ENCODE peak calls at places on chromosomes 16 and 17, in four cellular contexts. F is pancreas; B is BE2C; P is CD8-positive, alpha-beta T cell. X is an unnamed sample. For H3K36me3, the result is how much of the 10 kb centered on the place peaks cover.

GRCh38 chr17:35345926-35346771 is 27.3 kb downstream of the SLFN11 start:
- DNase-seq in F (no peak), B (no peak), P (peak), X (peak)

GRCh38 chr16:23855010-23855409 is 19.2 kb downstream of the PRKCB start:
- DNase-seq in F (no peak), B (no peak), P (no peak), X (no peak)

GRCh38 chr16:81571592-81572230 is 127.1 kb downstream of the CMIP start:
- DNase-seq in F (no peak), B (no peak), P (no peak), X (no peak)

GRCh38 chr17:30969989-30970680 is 704 bp upstream of the RNF135 start:
- DNase-seq in F (no peak), B (no peak), P (no peak), X (peak)

GRCh38 chr16:86252596-86252995 is 257.7 kb upstream of the FOXF1 start:
- DNase-seq in F (no peak), B (peak), P (no peak), X (peak)

GRCh38 chr17:77435272-77436057 is 294.7 kb downstream of the SEC14L1 start:
- DNase-seq in F (no peak), B (no peak), P (peak), X (no peak)

GRCh38 chr17:44502598-44503079 is 567 bp downstream of the GPATCH8 start:
- DNase-seq in F (peak), B (peak), P (no peak), X (no peak)

GRCh38 chr16:87345721-87346424 is 28.7 kb upstream of the C16orf95 start:
- DNase-seq in F (no peak), B (no peak), P (no peak), X (peak)

GRCh38 chr16:30351586-30352419 is 3.3 kb downstream of the CD2BP2 start:
- DNase-seq in F (peak), B (no peak), P (no peak), X (no peak)

GRCh38 chr17:62587554-62587953 is 39.9 kb upstream of the MRC2 start:
- DNase-seq in F (no peak), B (no peak), P (no peak), X (no peak)

GRCh38 chr17:5708344-5708743 is 124.0 kb upstream of the NLRP1 start:
- DNase-seq in F (no peak), B (no peak), P (no peak), X (no peak)

GRCh38 chr17:81381632-81382577 is 13.4 kb upstream of the BAHCC1 start:
- DNase-seq in F (peak), B (no peak), P (no peak), X (no peak)

GRCh38 chr17:82590881-82591539 is 57.2 kb downstream of the WDR45B start:
- DNase-seq in F (peak), B (no peak), P (no peak), X (peak)
- H3K36me3 ChIP-seq in F (under half), B (half or more), P (under half), X (under half)

GRCh38 chr17:63780507-63780906 is 6.5 kb downstream of the DDX42 start:
- DNase-seq in F (no peak), B (no peak), P (no peak), X (no peak)
- H3K36me3 ChIP-seq in F (under half), B (half or more), P (under half), X (under half)

DNA sequence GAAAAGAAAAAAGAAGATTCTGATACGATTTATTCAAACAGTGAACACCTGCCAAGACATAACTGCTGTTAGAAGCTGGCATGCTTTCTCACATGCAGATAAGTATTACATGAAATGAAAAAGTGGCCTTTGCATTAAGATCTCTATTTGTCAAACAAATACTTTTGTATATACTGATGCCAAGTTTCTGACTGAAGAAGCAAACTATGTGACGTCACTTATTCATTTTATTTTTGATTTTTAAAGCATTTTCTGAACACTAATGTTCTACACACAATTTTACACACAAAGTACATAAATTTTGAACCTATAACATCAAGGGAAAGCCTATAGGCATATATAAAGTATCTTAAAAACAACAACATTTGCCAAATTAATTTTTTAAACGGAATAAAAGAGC is 153.8 kb downstream of the CEP112 start:
- DNase-seq in F (no peak), B (no peak), P (no peak), X (no peak)
- H3K36me3 ChIP-seq in F (under half), B (under half), P (under half), X (under half)

GRCh38 chr16:57341062-57341440 is 17.5 kb upstream of the CCL22 start:
- DNase-seq in F (no peak), B (no peak), P (no peak), X (no peak)

GRCh38 chr16:57345021-57345420 is 13.6 kb upstream of the CCL22 start:
- DNase-seq in F (no peak), B (no peak), P (no peak), X (no peak)

GRCh38 chr16:57341441-57342303 is 16.9 kb upstream of the CCL22 start:
- DNase-seq in F (no peak), B (peak), P (no peak), X (no peak)

GRCh38 chr16:57345666-57346204 is 12.8 kb upstream of the CCL22 start:
- DNase-seq in F (no peak), B (no peak), P (no peak), X (no peak)

GRCh38 chr16:57343131-57343731 is 15.4 kb upstream of the CCL22 start:
- DNase-seq in F (no peak), B (no peak), P (no peak), X (no peak)
- H3K36me3 ChIP-seq in F (under half), B (under half), P (under half), X (under half)

GRCh38 chr16:1383556-1383955 is 30.9 kb downstream of the UNKL start:
- DNase-seq in F (no peak), B (no peak), P (no peak), X (no peak)
- H3K36me3 ChIP-seq in F (under half), B (under half), P (under half), X (under half)

DNA sequence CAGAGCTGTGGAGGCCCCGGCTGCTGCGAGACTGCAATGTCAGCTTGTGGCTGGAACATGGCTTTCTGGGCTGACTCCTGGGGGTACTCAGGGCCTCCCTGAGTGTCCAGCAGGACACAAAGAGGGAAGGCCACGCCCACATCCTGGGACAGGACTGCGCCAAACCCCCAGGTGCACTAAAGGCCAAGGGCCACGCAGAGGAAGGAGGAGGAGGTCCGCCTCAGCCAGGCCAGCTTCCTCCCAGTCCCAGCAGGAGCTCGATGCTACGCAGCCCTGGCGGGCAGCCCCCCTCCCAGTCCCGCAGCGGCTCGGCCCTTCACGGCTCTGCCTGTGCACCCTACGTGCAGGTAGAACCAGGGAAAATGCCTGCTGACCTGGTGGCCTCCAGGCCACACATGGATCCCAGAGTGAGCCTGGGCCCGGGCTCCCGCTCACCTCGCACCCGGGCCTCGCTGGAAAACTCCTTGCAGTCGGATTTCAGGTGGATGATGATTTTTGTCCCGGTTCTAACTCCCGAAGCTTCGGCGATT is 21.2 kb downstream of the DNASE1 start:
- DNase-seq in F (no peak), B (no peak), P (no peak), X (peak)
- H3K36me3 ChIP-seq in F (under half), B (half or more), P (under half), X (under half)

DNA sequence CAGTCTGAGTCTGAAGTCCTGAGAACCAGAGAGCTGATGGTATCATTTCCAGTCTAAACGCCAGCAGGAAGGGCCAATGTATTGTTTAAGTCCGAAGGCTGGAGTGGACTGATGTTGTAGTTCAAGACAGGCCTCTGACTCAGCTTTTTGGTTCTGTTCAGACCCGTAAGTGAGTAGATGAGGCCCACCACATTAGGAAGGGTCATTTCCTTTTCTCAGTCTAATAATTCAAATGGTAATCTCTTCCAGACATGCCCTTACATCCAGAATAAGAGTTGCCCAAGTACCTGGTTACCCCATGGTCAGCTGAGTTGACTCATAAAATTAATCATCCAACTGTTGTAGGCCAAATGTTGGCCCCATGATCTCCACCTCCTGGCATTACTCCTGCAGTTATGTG is 442.6 kb upstream of the HSBP1 start:
- DNase-seq in F (no peak), B (no peak), P (no peak), X (no peak)
- H3K36me3 ChIP-seq in F (under half), B (under half), P (under half), X (under half)

GRCh38 chr17:3011891-3012290 is 51.5 kb downstream of the OR1D5 start:
- DNase-seq in F (peak), B (no peak), P (no peak), X (no peak)

GRCh38 chr17:3009411-3009920 is 53.9 kb downstream of the OR1D5 start:
- DNase-seq in F (peak), B (no peak), P (no peak), X (no peak)

GRCh38 chr17:3008336-3009279 is 54.8 kb downstream of the OR1D5 start:
- DNase-seq in F (peak), B (no peak), P (no peak), X (no peak)

GRCh38 chr17:3015890-3016289 is 47.5 kb downstream of the OR1D5 start:
- DNase-seq in F (peak), B (no peak), P (no peak), X (no peak)

GRCh38 chr17:3012926-3013581 is 50.4 kb downstream of the OR1D5 start:
- DNase-seq in F (peak), B (peak), P (peak), X (peak)
- H3K36me3 ChIP-seq in F (under half), B (under half), P (under half), X (under half)

GRCh38 chr17:43219746-43220380 is 8.2 kb downstream of the TMEM106A start:
- DNase-seq in F (no peak), B (no peak), P (no peak), X (no peak)

GRCh38 chr17:43224146-43224705 is 4.2 kb downstream of the CCDC200 start:
- DNase-seq in F (no peak), B (no peak), P (no peak), X (no peak)

GRCh38 chr17:43217614-43218087 is 6.0 kb downstream of the TMEM106A start:
- DNase-seq in F (no peak), B (no peak), P (no peak), X (no peak)

GRCh38 chr17:43219001-43219400 is 7.3 kb downstream of the TMEM106A start:
- DNase-seq in F (no peak), B (no peak), P (no peak), X (no peak)

DNA sequence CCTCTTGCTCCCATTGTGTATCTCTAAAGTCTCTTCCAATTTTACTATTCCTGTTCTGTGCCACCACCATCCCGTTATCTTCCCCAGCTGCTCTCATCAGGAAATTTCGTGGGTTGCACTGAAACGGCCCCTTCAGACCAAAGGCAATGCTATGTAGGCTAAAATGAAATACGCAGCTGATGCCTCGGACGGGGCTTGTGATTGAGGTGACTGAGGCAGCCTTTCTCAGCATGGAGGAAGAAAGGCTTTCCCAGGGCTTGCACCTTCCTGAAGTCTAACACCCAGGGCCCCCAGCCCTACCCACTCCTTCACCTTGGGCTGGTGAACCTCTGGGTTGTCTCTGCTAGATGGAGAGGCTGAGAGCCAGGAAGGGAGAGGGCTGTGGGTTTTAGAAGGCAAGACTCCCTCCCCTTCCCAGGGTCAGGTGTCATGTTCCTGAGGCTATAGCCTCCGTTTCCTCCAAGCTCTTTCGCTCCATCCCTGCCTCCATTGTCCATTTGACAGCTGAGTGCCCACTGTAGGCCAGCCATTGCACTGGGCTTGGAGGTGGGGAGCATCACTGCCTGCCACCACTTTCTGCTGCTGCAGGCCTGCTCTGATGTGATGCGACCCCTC is 7.8 kb downstream of the CCDC200 start:
- DNase-seq in F (no peak), B (no peak), P (no peak), X (no peak)
- H3K36me3 ChIP-seq in F (under half), B (under half), P (under half), X (under half)

X was measured in H7.